ENCODE peak calls at places on chromosomes 3 and 15, in eight cellular contexts. D, K, O, T, H, I, L and F are unnamed samples.

GRCh38 chr3:181796641-181797040 is 84.9 kb downstream of the SOX2 start:
- DNase-seq in I (no peak), D (no peak), L (no peak), K (no peak), T (no peak), O (no peak), H (no peak), F (no peak)

GRCh38 chr3:46097691-46098241 is 70.5 kb upstream of the XCR1 start:
- DNase-seq in T (no peak), K (peak), O (peak), D (peak), L (no peak), I (peak), H (no peak), F (peak)

GRCh38 chr15:26224266-26224665 is 361.1 kb upstream of the ATP10A start:
- DNase-seq in I (no peak), L (no peak), K (no peak), H (no peak), D (no peak), O (no peak), T (no peak), F (no peak)

GRCh38 chr3:30354972-30355371 is 251.4 kb upstream of the TGFBR2 start:
- DNase-seq in I (no peak), H (peak), T (no peak), D (no peak), K (no peak), L (no peak), O (no peak), F (no peak)

GRCh38 chr3:33385423-33385822 is 54.8 kb downstream of the UBP1 start:
- DNase-seq in O (no peak), L (no peak), D (no peak), H (no peak), K (no peak), T (no peak), I (no peak), F (no peak)

GRCh38 chr3:128113817-128114794 is 9.5 kb downstream of the RUVBL1 start:
- DNase-seq in T (no peak), D (no peak), L (no peak), O (no peak), H (no peak), I (no peak), K (peak), F (no peak)

GRCh38 chr3:5213574-5213966 is 26.1 kb downstream of the EDEM1 start:
- DNase-seq in T (no peak), O (no peak), K (no peak), H (no peak), L (no peak), I (no peak), D (no peak), F (no peak)

GRCh38 chr3:139718415-139718814 is 40.6 kb upstream of the NMNAT3 start:
- DNase-seq in D (no peak), I (peak), K (no peak), T (no peak), O (no peak), L (no peak), H (peak), F (peak)

GRCh38 chr3:124260206-124260915 is 268.4 kb upstream of the ROPN1 start:
- DNase-seq in L (no peak), T (peak), K (no peak), D (no peak), I (peak), H (no peak), O (peak), F (peak)

GRCh38 chr15:78065973-78066946 is 11.3 kb downstream of the TBC1D2B start:
- DNase-seq in T (no peak), O (no peak), D (peak), K (peak), L (no peak), I (no peak), H (no peak), F (no peak)

DNA sequence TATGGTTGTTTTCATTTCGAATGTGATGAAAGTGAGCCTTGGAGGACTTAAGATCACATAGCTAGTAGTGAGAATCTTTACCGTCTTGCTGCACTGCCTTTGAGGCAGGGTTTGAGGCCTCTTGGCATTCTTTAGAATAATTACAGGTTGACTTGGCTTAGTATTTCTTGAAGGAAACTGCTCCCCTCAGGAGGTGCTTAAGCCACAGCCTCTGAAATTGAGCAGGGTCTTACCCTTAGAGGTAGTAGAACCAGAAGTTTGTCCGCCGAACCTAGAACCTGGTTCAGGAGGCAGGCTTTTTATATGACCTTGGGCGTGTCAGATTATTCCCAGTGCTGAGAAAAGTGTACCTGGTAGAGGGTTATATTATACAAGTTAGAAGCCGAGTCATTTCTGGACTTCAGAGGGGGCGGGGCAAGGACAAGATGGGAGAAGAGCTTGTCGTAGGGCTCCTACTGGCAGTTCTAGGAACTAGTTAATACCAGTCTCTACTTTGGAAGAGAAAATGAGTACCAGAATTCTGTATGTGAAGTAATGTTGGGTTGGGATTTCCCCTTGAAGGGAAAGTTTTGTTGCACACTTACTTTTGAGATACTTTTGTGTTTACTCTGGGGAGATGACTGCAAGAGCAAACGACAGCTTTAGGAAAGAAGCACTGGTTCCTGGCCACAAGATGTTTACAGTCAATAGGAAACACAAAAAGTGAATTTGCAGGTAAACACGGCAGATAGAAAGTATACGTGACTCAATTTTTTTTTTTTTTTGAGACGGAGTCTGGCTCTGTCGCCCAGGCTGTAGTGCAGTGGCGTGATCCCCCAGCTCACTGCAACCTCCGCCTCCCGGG is 1.3 kb downstream of the TFG start:
- DNase-seq in T (no peak), H (peak), K (peak), D (peak), O (no peak), I (peak), L (peak), F (peak)
- TF ChIP-seq CTCF in T (no peak), H (peak), K (no peak), D (no peak), O (no peak), I (peak), L (peak), F (peak)

DNA sequence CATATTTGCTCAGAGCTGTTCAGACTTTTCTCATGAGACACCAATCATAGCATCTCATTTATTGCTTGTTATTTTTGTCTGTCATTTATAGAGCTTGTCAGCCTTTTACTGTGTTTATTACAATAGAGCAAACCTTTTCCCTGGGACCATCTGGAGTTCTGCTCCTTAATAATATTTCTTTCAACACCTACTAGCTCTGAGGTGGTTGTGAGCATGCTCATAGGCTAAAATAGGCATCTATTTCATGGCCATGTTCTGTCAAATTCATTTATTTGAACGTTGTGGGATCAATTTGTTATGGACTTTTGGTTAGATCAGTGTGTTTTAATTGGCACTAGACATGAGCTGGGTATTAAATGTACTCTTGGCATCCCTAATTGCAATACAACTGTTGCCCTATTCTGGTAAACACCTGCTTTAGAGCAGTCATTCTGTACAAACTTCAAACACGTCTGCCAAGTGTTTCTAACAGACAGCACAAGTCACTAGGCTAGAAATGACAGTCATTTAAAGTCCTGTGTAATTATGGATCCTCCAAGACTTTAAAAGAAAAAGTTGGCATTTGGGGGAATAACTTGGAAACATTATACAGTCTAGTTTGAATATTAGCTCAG is 766.3 kb downstream of the ZNF385D start:
- DNase-seq in K (no peak), L (no peak), D (no peak), T (no peak), O (no peak), I (no peak), H (no peak), F (no peak)
- TF ChIP-seq CTCF in K (no peak), L (no peak), D (no peak), T (no peak), O (no peak), I (no peak), H (no peak), F (no peak)

GRCh38 chr3:35864871-35865270 is 225.5 kb downstream of the ARPP21 start:
- DNase-seq in I (no peak), H (no peak), L (no peak), O (no peak), T (no peak), D (no peak), K (no peak), F (no peak)
- TF ChIP-seq CTCF in I (no peak), H (no peak), L (no peak), O (no peak), T (no peak), D (no peak), K (no peak), F (no peak)

DNA sequence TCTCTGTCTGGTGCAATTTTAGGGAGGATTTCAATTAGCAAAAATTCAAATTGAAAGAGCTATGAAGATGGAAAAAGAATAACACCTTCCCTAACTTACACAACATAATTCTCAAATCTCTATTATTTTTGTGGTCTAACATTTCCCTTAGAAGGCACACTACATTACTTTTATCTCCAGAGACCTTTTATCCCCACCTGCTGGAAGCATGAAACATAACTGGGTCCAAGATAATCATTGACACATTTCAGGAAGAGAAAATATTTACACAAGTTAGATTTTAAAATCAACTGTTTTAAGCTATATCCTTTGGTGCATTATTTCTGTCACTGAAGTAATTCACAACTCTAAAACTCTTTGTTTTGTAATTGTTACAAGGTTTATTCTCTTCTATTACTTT is 779.5 kb downstream of the ROBO1 start:
- DNase-seq in T (no peak), I (peak), H (peak), D (no peak), L (no peak), K (no peak), O (no peak), F (peak)
- TF ChIP-seq CTCF in T (no peak), I (peak), H (peak), D (no peak), L (peak), K (no peak), O (no peak), F (peak)

GRCh38 chr3:189652042-189652441 is 20.9 kb downstream of the TP63 start:
- DNase-seq in O (no peak), I (peak), T (no peak), H (peak), K (no peak), D (no peak), L (no peak), F (peak)
- TF ChIP-seq CTCF in O (peak), I (peak), T (no peak), H (peak), K (no peak), D (peak), L (peak), F (peak)

GRCh38 chr15:69750253-69750652 is 297.6 kb downstream of the RPLP1 start:
- DNase-seq in H (no peak), O (no peak), T (no peak), D (no peak), L (no peak), K (no peak), I (no peak), F (no peak)
- TF ChIP-seq CTCF in H (no peak), O (no peak), T (no peak), D (no peak), L (no peak), K (no peak), I (no peak), F (no peak)

GRCh38 chr15:56811586-56811985 is 78.3 kb upstream of the ZNF280D start:
- DNase-seq in K (no peak), O (no peak), I (no peak), L (no peak), T (no peak), D (no peak), H (no peak), F (no peak)
- TF ChIP-seq CTCF in K (no peak), O (no peak), I (no peak), L (no peak), T (no peak), D (no peak), H (no peak), F (no peak)

DNA sequence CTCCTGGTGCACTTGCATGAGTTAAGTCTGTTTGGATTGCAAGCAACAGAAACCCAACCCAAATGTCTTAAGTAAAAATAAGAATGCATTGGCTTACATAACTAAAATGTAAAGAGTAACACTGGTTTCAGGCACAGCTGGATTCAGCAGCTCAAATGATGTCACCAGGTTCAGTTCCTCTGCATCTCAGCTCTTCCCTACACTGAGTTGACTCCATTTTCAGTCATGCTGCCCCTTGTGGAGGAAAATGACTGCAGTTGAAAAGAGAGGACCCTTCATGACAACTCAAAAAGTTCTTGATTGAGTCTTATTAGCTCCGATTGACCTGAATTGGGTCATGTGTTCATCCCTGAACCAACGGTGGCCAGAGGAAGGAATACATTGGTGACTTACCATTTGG is 138.5 kb upstream of the ABI3BP start:
- DNase-seq in H (no peak), D (no peak), O (no peak), L (no peak), I (no peak), K (no peak), T (no peak), F (no peak)
- TF ChIP-seq CTCF in H (no peak), D (no peak), O (no peak), L (peak), I (no peak), K (no peak), T (no peak), F (no peak)

GRCh38 chr15:33242669-33243191 is 48.2 kb upstream of the FMN1 start:
- DNase-seq in O (no peak), I (peak), L (peak), D (no peak), H (no peak), K (no peak), T (no peak), F (peak)
- TF ChIP-seq CTCF in O (no peak), I (peak), L (peak), D (peak), H (peak), K (no peak), T (no peak), F (peak)